ENCODE peak calls at places on chromosomes 6 and 20, in seven cellular contexts. Q, Y, O, K, C, D and I are unnamed samples.

GRCh38 chr20:38173237-38174156 is 8.4 kb upstream of the TGM2 start:
- DNase-seq in K (no peak), C (no peak), O (no peak), Y (peak), D (no peak), Q (peak), I (no peak)

GRCh38 chr20:59515013-59515905 is 89.1 kb upstream of the PHACTR3 start:
- DNase-seq in Q (peak), D (peak), C (no peak), Y (peak), K (peak), O (peak), I (no peak)

GRCh38 chr20:43923322-43923721 is 8.7 kb downstream of the TOX2 start:
- DNase-seq in C (no peak), K (no peak), D (no peak), Y (no peak), Q (no peak), O (no peak), I (no peak)

GRCh38 chr6:112785408-112785807 is 438.3 kb downstream of the RFPL4B start:
- DNase-seq in Y (no peak), C (no peak), O (no peak), D (no peak), K (no peak), Q (no peak), I (no peak)

GRCh38 chr6:157215702-157216101 is 107.6 kb downstream of the TMEM242 start:
- DNase-seq in Q (no peak), Y (no peak), K (no peak), O (no peak), D (no peak), C (no peak), I (no peak)

GRCh38 chr6:19159087-19159486 is 678.1 kb upstream of the ID4 start:
- DNase-seq in D (no peak), K (no peak), O (no peak), Q (no peak), Y (no peak), C (no peak), I (no peak)

GRCh38 chr20:20549267-20549612 is 163.2 kb downstream of the RALGAPA2 start:
- DNase-seq in C (no peak), K (no peak), D (no peak), Q (no peak), Y (no peak), O (no peak), I (no peak)

GRCh38 chr20:5621305-5621704 is 128.9 kb upstream of the SHLD1 start:
- DNase-seq in Y (no peak), C (no peak), O (peak), Q (no peak), D (no peak), K (no peak), I (no peak)

GRCh38 chr20:62359491-62360121 is 7.5 kb downstream of the LAMA5 start:
- DNase-seq in C (no peak), D (no peak), K (no peak), Y (no peak), O (no peak), Q (no peak), I (peak)

GRCh38 chr6:16535564-16535963 is 225.7 kb downstream of the ATXN1 start:
- DNase-seq in O (no peak), C (no peak), Q (no peak), K (no peak), Y (no peak), D (no peak), I (no peak)

GRCh38 chr6:98824163-98824906 is 10.0 kb upstream of the POU3F2 start:
- DNase-seq in O (no peak), C (no peak), Q (no peak), K (no peak), D (no peak), Y (no peak), I (no peak)

GRCh38 chr6:157551041-157551832 is 170.2 kb downstream of the ZDHHC14 start:
- DNase-seq in D (no peak), O (no peak), C (no peak), Q (no peak), Y (no peak), K (no peak), I (no peak)

GRCh38 chr20:46699651-46700359 is 9.6 kb upstream of the SLC2A10 start:
- DNase-seq in D (no peak), Q (peak), O (no peak), K (no peak), C (no peak), Y (no peak), I (no peak)

GRCh38 chr6:164151161-164151728 is 736.7 kb downstream of the QKI start:
- DNase-seq in Y (no peak), O (peak), Q (no peak), C (no peak), D (no peak), K (no peak), I (peak)

GRCh38 chr6:40918035-40918651 is 120.9 kb downstream of the UNC5CL start:
- DNase-seq in Q (no peak), C (no peak), Y (no peak), D (no peak), K (no peak), O (no peak), I (no peak)

GRCh38 chr20:36238153-36238552 is 1.9 kb downstream of the AAR2 start:
- DNase-seq in O (no peak), C (no peak), K (no peak), Q (no peak), Y (no peak), D (no peak), I (no peak)

GRCh38 chr6:156379946-156380707 is 397.1 kb upstream of the ARID1B start:
- DNase-seq in C (no peak), K (no peak), Y (no peak), O (no peak), Q (peak), D (no peak), I (no peak)

GRCh38 chr6:169225887-169226286 is 27.8 kb downstream of the THBS2 start:
- DNase-seq in C (no peak), Y (no peak), D (no peak), Q (no peak), O (no peak), K (no peak), I (no peak)

GRCh38 chr6:97440590-97441176 is 157.7 kb upstream of the MMS22L start:
- DNase-seq in Y (no peak), K (no peak), Q (peak), C (no peak), D (no peak), O (no peak), I (no peak)

GRCh38 chr20:48198951-48199431 is 413.7 kb upstream of the SULF2 start:
- DNase-seq in Q (no peak), C (no peak), K (no peak), O (no peak), D (no peak), Y (peak), I (no peak)

GRCh38 chr20:15449061-15449460 is 1111.6 kb upstream of the FLRT3 start:
- DNase-seq in Y (no peak), K (no peak), D (no peak), Q (no peak), O (no peak), C (no peak), I (no peak)

GRCh38 chr6:46269447-46270229 is 98.9 kb upstream of the ENPP5 start:
- DNase-seq in O (no peak), K (no peak), Q (no peak), C (no peak), Y (peak), D (peak), I (peak)

GRCh38 chr6:28940859-28941680 is 17.3 kb upstream of the TRIM27 start:
- DNase-seq in Q (peak), O (peak), C (peak), D (peak), Y (peak), K (peak), I (peak)

GRCh38 chr20:9518776-9519175 is 4.4 kb downstream of the LAMP5 start:
- DNase-seq in Y (no peak), D (no peak), Q (no peak), O (no peak), C (no peak), K (no peak), I (no peak)

GRCh38 chr20:51318058-51318960 is 224.2 kb downstream of the NFATC2 start:
- DNase-seq in C (no peak), Q (no peak), O (no peak), Y (no peak), K (peak), D (no peak), I (no peak)

GRCh38 chr20:46256293-46256692 is 52.0 kb downstream of the CDH22 start:
- DNase-seq in K (no peak), C (no peak), D (no peak), O (no peak), Q (no peak), Y (no peak), I (no peak)

GRCh38 chr6:9397981-9398559 is 962.7 kb upstream of the SLC35B3 start:
- DNase-seq in K (peak), D (no peak), Q (no peak), O (no peak), C (no peak), Y (no peak), I (no peak)

GRCh38 chr6:138044972-138045371 is 62.2 kb downstream of the PERP start:
- DNase-seq in D (no peak), Q (no peak), K (no peak), C (no peak), O (no peak), Y (no peak), I (no peak)

GRCh38 chr6:13400772-13401171 is 72.4 kb upstream of the TBC1D7 start:
- DNase-seq in Y (no peak), O (no peak), Q (no peak), K (no peak), D (no peak), C (no peak), I (no peak)

GRCh38 chr6:12594541-12594893 is 122.0 kb upstream of the PHACTR1 start:
- DNase-seq in D (no peak), C (no peak), O (no peak), Y (no peak), Q (no peak), K (no peak), I (no peak)

GRCh38 chr6:16670183-16670582 is 91.1 kb downstream of the ATXN1 start:
- DNase-seq in C (no peak), Y (no peak), K (peak), O (no peak), D (no peak), Q (no peak), I (no peak)

GRCh38 chr20:58718121-58718563 is 25.5 kb downstream of the NPEPL1 start:
- DNase-seq in Q (no peak), C (no peak), Y (peak), O (peak), K (peak), D (peak), I (no peak)

GRCh38 chr6:145214570-145214969 is 520.8 kb downstream of the EPM2A start:
- DNase-seq in Q (peak), O (no peak), D (no peak), Y (no peak), K (no peak), C (no peak), I (no peak)

GRCh38 chr20:63482021-63482587 is 9.6 kb upstream of the KCNQ2 start:
- DNase-seq in C (no peak), Q (no peak), Y (no peak), O (no peak), D (no peak), K (no peak), I (no peak)

GRCh38 chr20:37686762-37687477 is 6.9 kb upstream of the CTNNBL1 start:
- DNase-seq in D (no peak), C (no peak), Q (peak), K (no peak), O (no peak), Y (no peak), I (no peak)

GRCh38 chr6:132730560-132730959 is 16.7 kb upstream of the VNN1 start:
- DNase-seq in C (no peak), Q (peak), Y (no peak), D (no peak), O (no peak), K (no peak), I (no peak)

GRCh38 chr6:132733814-132734213 is 20.0 kb upstream of the VNN1 start:
- DNase-seq in Q (no peak), D (no peak), C (no peak), O (no peak), K (no peak), Y (no peak), I (no peak)

GRCh38 chr6:132731086-132731485 is 17.2 kb upstream of the VNN1 start:
- DNase-seq in C (no peak), K (no peak), O (no peak), Y (no peak), Q (peak), D (no peak), I (no peak)

GRCh38 chr6:132734694-132735236 is 20.9 kb upstream of the VNN1 start:
- DNase-seq in K (no peak), C (no peak), Q (peak), D (no peak), Y (no peak), O (no peak), I (no peak)

GRCh38 chr6:132733288-132733687 is 19.4 kb upstream of the VNN1 start:
- DNase-seq in O (no peak), Y (no peak), D (no peak), C (no peak), K (no peak), Q (peak), I (no peak)
- TF ChIP-seq POLR2A in O (no peak), Y (no peak), D (no peak), C (no peak), K (no peak), Q (no peak), I (no peak)

GRCh38 chr6:39228992-39229767 is at the start of gene KCNK5:
- DNase-seq in O (peak), K (peak), Q (peak), D (peak), C (peak), Y (peak), I (peak)
- TF ChIP-seq POLR2A in O (no peak), K (peak), Q (no peak), D (no peak), C (peak), Y (peak), I (no peak)

GRCh38 chr6:34196116-34196832 is 40.4 kb upstream of the HMGA1 start:
- DNase-seq in Q (peak), K (peak), D (peak), Y (peak), O (peak), C (peak), I (peak)
- TF ChIP-seq POLR2A in Q (peak), K (no peak), D (peak), Y (peak), O (no peak), C (no peak), I (no peak)

GRCh38 chr6:127515794-127516675 is 3.1 kb downstream of the MTCL3 start:
- DNase-seq in K (peak), Q (peak), D (peak), Y (peak), C (no peak), O (no peak), I (peak)
- TF ChIP-seq POLR2A in K (no peak), Q (no peak), D (no peak), Y (no peak), C (no peak), O (no peak), I (no peak)

GRCh38 chr6:106085687-106085983 is 501 bp upstream of the PRDM1 start:
- DNase-seq in O (no peak), K (no peak), C (no peak), Q (no peak), Y (no peak), D (no peak), I (no peak)

GRCh38 chr6:106087548-106088325 is 1.6 kb downstream of the PRDM1 start:
- DNase-seq in D (peak), Y (peak), Q (peak), C (no peak), O (no peak), K (peak), I (peak)

GRCh38 chr6:106084106-106084963 is 1.8 kb upstream of the PRDM1 start:
- DNase-seq in K (peak), O (no peak), Q (peak), Y (no peak), D (peak), C (no peak), I (peak)

GRCh38 chr6:106084973-106085686 is 1.0 kb upstream of the PRDM1 start:
- DNase-seq in Y (no peak), C (no peak), D (no peak), O (no peak), Q (peak), K (no peak), I (no peak)

GRCh38 chr6:106085984-106086832 is at the start of gene PRDM1:
- DNase-seq in O (peak), Q (peak), C (peak), K (peak), D (peak), Y (peak), I (peak)
- TF ChIP-seq POLR2A in O (peak), Q (peak), C (no peak), K (peak), D (peak), Y (peak), I (peak)

GRCh38 chr6:37174515-37175331 is 4.8 kb downstream of the PIM1 start:
- DNase-seq in Q (no peak), Y (no peak), K (no peak), C (no peak), D (no peak), O (no peak), I (no peak)
- TF ChIP-seq POLR2A in Q (no peak), Y (no peak), K (no peak), C (no peak), D (no peak), O (no peak), I (no peak)

DNA sequence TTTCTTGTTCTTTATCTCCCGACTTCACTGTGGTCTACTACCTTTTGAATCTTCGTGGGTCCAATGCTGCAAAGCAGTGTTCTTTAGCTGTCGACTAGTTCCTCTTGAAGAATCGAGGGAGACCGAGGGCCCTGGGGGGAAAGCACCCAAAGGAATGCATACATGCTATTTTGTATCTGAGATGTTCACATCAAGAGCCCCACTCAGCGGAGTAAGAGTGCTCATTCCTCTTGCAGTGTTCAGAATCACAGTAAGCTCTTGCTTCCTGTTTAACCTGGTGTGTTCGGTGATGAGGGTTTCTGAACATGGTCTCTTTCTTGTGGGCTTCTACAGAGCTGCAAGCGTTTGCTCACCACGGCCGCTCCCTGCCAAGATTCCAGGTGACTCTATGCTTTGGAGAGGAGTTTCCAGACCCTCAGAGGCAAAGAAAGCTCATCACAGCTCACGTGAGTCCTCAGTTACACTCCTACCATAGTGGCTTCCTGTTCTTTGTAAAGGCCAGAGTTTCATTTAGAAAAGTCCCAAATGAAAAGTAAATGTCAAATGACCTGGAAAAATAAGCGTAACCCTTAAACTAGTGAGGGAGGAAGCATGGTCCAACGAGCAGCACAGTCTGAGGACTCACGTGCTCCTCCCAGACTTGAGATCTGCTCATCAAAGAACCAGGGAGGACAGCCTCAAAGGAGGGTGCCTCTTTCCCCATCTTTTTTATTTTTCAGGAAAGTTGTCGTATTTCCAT is 13.3 kb downstream of the IRF4 start:
- DNase-seq in Q (no peak), Y (no peak), D (no peak), O (no peak), K (no peak), C (no peak), I (no peak)
- TF ChIP-seq POLR2A in Q (no peak), Y (no peak), D (no peak), O (no peak), K (no peak), C (no peak), I (no peak)